ENCODE peak calls at places on chromosomes 7 and 10, in six cellular contexts. R, S, I, Z, W and G are unnamed samples.

GRCh38 chr10:63783882-63784281 is 262.7 kb downstream of the REEP3 start:
- DNase-seq in S (no peak), R (no peak), W (no peak), Z (no peak), I (no peak), G (no peak)

GRCh38 chr7:1427064-1427657 is 32.1 kb downstream of the MICALL2 start:
- DNase-seq in W (no peak), Z (no peak), I (no peak), S (no peak), R (no peak), G (no peak)

GRCh38 chr10:75062900-75063299 is 48.6 kb upstream of the SAMD8 start:
- DNase-seq in I (no peak), S (no peak), Z (no peak), R (no peak), W (no peak), G (no peak)

GRCh38 chr10:78914502-78915330 is 154.1 kb upstream of the ZMIZ1 start:
- DNase-seq in W (no peak), S (peak; percentile 25), R (no peak), I (no peak), Z (no peak), G (peak; percentile 54)

GRCh38 chr10:14570800-14571199 is 203.9 kb downstream of the FAM107B start:
- DNase-seq in S (no peak), R (no peak), Z (no peak), W (no peak), I (no peak), G (no peak)

GRCh38 chr7:102302025-102302424 is 15.4 kb downstream of the SH2B2 start:
- DNase-seq in I (no peak), W (no peak), R (no peak), S (no peak), Z (no peak), G (no peak)

GRCh38 chr10:48517482-48517881 is 87.4 kb downstream of the ARHGAP22 start:
- DNase-seq in S (no peak), I (no peak), W (no peak), Z (no peak), R (no peak), G (no peak)

GRCh38 chr7:140348161-140348849 is 50.0 kb downstream of the SLC37A3 start:
- DNase-seq in I (no peak), W (no peak), R (no peak), Z (no peak), S (peak; percentile 55), G (peak; percentile 29)

GRCh38 chr10:122062831-122063674 is 74.1 kb downstream of the TACC2 start:
- DNase-seq in Z (peak; percentile 77), W (peak; percentile 67), S (peak; percentile 89), I (peak; percentile 44), R (peak; percentile 95), G (peak; percentile 85)

GRCh38 chr7:41816111-41816510 is 113.2 kb upstream of the INHBA start:
- DNase-seq in R (peak; percentile 51), I (no peak), Z (no peak), W (no peak), S (no peak), G (no peak)